ENCODE peak calls at places on chromosomes 1 and 21, in four cellular contexts. Y is transverse colon, T is hepatocyte, P is lower lobe of right lung. Q is an unnamed sample. For H3K4me1, the result is how much of the 10 kb centered on the place peaks cover.

GRCh38 chr1:64019818-64020217 is 183.6 kb upstream of the UBE2U start:
- DNase-seq in T (peak), P (no peak), Y (peak), Q (no peak)

GRCh38 chr1:111372336-111372965 is 55.1 kb downstream of the OVGP1 start:
- DNase-seq in P (no peak), Y (no peak), T (peak), Q (no peak)

GRCh38 chr1:197363855-197364254 is 95.8 kb downstream of the CRB1 start:
- DNase-seq in Y (no peak), T (no peak), P (no peak), Q (no peak)

GRCh38 chr1:30444850-30445249 is 278.5 kb downstream of the MATN1 start:
- DNase-seq in T (no peak), Y (no peak), P (no peak), Q (no peak)

GRCh38 chr1:53341961-53342707 is 14.3 kb upstream of the LRP8 start:
- DNase-seq in T (no peak), P (no peak), Y (no peak), Q (no peak)

GRCh38 chr21:40625991-40626390 is 221.0 kb downstream of the DSCAM start:
- DNase-seq in T (no peak), P (no peak), Y (no peak), Q (no peak)

GRCh38 chr1:244552336-244552735 is 91.3 kb downstream of the CATSPERE start:
- DNase-seq in P (no peak), T (no peak), Y (no peak), Q (no peak)

GRCh38 chr1:173666646-173667045 is 3.0 kb downstream of the ANKRD45 start:
- DNase-seq in Y (no peak), T (no peak), P (no peak), Q (no peak)

GRCh38 chr1:6101826-6102225 is 56.1 kb downstream of the KCNAB2 start:
- DNase-seq in T (no peak), Y (no peak), P (peak), Q (peak)

GRCh38 chr1:153638261-153638660 is 4.4 kb downstream of the CHTOP start:
- DNase-seq in Y (no peak), T (no peak), P (no peak), Q (no peak)

GRCh38 chr1:16085521-16085920 is 12.1 kb upstream of the FAM131C start:
- DNase-seq in T (no peak), Y (no peak), P (no peak), Q (no peak)

GRCh38 chr21:37529649-37530048 is 163.1 kb downstream of the DYRK1A start:
- DNase-seq in T (no peak), Y (no peak), P (no peak), Q (no peak)
- TF ChIP-seq CTCF in T (no peak), Y (no peak), P (no peak), Q (no peak)

DNA sequence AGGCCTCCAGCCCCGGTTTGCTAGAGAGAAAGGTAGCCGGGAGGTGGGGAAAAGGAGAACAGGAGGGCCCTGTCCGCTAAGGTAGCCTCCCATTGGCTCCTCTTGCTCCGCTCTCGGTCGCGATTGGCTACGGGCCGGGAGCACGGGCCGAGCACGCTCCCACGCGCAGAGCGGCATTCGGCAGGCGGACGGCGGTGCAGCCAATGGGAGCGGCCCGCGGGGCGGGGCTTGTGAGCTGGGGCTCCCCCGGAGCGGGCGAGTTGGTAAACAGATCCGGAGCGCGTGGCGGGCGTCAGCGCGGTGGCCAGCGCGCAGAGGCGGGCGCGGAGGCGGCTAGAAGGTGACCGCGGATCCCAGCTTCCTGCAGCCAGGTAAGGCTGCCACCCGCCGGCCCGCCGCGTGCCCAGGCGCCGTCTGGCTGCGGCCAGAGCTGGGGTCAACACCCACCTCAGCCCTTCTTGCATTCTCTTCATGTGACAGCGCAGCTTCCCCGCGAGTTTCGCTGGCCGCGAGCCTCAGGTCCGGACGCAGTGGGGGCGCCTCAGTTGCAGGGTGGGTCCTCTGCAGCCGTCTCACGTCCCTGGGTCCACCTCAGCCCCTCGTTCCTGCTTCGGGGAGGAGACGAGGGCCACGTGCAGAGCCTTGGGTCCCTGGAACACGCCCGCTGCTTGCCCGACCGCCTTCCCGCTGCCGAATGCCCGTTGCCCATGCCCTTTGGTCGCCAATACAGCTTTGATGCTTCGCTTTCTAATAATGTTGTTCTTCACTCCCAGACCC is at the start of gene COQ8A:
- DNase-seq in Y (peak), T (peak), P (peak), Q (peak)
- H3K4me1 ChIP-seq in Y (half or more), T (under half), P (half or more), Q (under half)

GRCh38 chr1:55445416-55445815 is 230.3 kb upstream of the USP24 start:
- DNase-seq in P (no peak), T (no peak), Y (no peak), Q (no peak)

GRCh38 chr1:55446351-55446750 is 231.2 kb upstream of the USP24 start:
- DNase-seq in P (no peak), T (no peak), Y (no peak), Q (no peak)

GRCh38 chr1:55441474-55441873 is 226.3 kb upstream of the USP24 start:
- DNase-seq in Y (no peak), T (no peak), P (no peak), Q (no peak)

GRCh38 chr1:55444660-55445059 is 229.5 kb upstream of the USP24 start:
- DNase-seq in T (no peak), P (no peak), Y (no peak), Q (no peak)

DNA sequence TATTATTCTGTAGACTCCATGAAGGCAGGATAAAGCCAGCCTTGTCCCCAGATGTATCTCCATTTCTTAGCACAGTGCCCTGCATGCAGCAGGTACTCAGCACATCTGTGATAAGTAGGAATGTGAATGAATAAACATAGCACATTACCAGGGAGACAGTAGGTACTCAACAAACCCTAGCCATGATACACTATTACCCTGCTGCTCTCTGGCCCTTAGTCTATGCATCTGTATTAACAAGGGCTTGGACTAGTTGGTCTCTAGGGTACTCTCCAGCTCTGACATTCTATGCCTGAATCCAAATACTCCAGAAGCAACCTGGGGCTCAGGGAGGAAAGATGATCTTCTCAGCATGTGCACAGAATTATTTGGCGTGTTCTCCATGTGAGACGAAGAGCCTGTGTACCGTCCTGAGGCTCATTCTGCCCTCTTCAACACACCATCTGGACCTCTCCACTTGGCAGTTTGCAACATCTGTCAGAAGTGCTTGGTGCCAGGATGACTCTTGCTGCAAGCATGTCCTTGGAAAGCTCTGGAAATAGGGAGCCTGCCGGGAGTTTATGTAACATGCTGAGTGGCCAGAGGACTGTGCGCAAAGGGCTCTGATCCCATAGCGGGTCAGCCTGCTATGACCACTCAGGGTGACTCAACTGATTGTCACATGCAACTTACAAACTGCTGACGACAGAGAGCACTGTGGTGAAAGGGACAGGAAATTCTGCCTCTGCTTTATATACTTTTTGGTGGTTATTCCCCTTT is 228.2 kb upstream of the USP24 start:
- DNase-seq in P (peak), Y (peak), T (peak), Q (peak)
- TF ChIP-seq CTCF in P (no peak), Y (no peak), T (peak), Q (peak)

GRCh38 chr1:18443573-18444520 is 36.9 kb upstream of the KLHDC7A start:
- DNase-seq in T (no peak), P (no peak), Y (no peak), Q (no peak)

GRCh38 chr1:18446751-18447150 is 34.0 kb upstream of the KLHDC7A start:
- DNase-seq in Y (no peak), T (no peak), P (no peak), Q (no peak)

GRCh38 chr1:18448889-18449288 is 31.8 kb upstream of the KLHDC7A start:
- DNase-seq in Y (no peak), P (no peak), T (no peak), Q (no peak)

GRCh38 chr1:18452550-18452949 is 28.2 kb upstream of the KLHDC7A start:
- DNase-seq in Y (no peak), P (no peak), T (peak), Q (no peak)

DNA sequence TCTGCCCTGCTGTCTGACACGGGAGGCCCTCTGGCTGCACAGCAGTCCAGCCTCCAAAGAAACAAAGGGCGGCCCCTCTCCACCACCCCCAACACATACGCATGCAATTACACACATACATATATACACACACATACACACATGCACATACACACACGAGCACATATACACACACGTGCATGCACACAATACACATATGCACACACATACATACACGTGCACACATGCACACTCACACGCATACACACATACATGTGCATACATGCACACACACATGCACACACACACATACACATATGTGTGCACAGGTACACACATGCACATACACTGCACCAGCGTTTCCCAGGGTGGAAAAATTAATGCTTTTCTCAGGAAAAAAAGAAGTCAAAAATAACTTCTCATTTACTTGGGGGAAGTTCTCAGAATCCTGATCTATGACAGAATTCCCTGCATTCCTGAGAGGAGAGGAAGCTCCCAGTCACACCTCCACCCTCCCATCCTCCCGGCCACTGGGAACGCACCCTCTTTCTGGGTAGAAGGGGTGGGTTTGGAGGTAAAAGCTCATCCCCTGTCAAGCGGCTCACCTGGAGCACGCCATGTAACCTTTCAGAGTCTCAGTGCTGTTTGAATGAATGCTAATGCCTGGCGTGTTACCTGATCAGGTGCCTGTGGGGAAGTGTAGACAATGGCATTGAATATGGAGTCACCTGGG is 33.1 kb upstream of the KLHDC7A start:
- DNase-seq in Y (no peak), P (no peak), T (no peak), Q (no peak)
- H3K4me1 ChIP-seq in Y (under half), P (under half), T (under half), Q (under half)

DNA sequence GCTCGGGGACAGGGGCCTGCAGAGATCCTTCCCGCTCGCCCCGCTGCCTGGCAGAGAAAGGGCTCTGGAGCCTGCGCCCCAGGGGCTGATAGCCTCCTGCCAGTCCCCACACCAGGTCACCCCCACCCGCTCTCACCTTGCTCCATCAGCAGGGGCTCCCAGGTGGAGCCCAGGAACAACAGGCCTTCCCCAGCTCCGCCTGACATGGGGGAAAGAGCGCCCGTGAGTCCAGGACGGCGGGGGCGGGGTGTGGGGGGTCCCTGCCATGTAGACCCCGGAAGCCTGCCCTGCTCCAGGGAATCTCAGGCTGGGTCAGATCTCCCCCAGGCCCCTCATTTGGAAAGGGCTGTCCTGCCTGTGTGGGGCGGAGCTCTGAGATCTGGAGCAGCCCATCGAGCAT is 166.5 kb downstream of the PRDM16 start:
- DNase-seq in Y (no peak), T (no peak), P (no peak), Q (no peak)
- TF ChIP-seq CTCF in Y (no peak), T (no peak), P (no peak), Q (no peak)

GRCh38 chr1:21931171-21932093 is 5.7 kb downstream of the HSPG2 start:
- DNase-seq in T (peak), P (peak), Y (peak), Q (no peak)
- H3K4me1 ChIP-seq in T (half or more), P (half or more), Y (half or more), Q (under half)

GRCh38 chr1:200426196-200426595 is 16.4 kb upstream of the ZNF281 start:
- DNase-seq in Y (no peak), P (no peak), T (no peak), Q (no peak)
- TF ChIP-seq CTCF in Y (no peak), P (no peak), T (no peak), Q (no peak)

GRCh38 chr21:42193721-42194120 is 25.2 kb upstream of the ABCG1 start:
- DNase-seq in T (no peak), Y (no peak), P (no peak), Q (no peak)
- H3K4me1 ChIP-seq in T (under half), Y (under half), P (under half), Q (under half)

DNA sequence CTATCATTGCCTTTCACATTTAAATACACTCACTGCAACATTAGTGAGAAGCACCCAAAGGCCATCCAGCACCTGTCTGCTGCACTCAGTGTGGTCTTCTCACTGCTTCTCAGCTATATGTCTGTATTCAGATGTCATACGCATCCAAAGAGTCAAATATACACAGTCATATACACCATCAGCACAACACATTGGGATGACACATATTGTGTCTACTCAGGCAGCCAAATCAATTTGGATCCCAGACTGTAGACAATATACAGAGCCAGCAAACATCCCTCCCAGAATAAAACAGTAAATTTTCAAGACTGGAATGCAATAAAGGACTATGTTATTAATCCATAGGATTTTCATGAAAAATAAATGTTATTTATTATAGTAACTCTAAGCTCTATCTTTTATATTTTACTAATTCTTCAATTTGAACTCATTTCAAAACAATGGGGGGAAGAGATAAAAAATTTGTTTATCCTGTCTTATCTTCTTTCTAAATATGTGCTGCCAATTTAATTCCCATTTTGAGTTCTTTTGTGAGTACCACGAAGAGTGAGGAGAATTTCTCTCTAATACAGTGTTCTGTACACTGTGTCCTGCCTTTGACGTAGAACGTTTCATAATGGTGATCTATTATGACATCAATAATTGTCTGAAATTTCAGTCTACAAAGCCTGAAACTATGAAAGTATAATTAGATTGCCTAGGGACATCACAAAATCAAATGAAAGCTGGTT is 602.2 kb upstream of the CXADR start:
- DNase-seq in T (no peak), Y (no peak), P (no peak), Q (no peak)
- TF ChIP-seq CTCF in T (no peak), Y (no peak), P (no peak), Q (no peak)

Q was measured in RWPE2.